ENCODE peak calls at places on chromosome 4, in five cellular contexts. N, G, W, O and E are unnamed samples.

GRCh38 chr4:158159718-158160094 is 13.1 kb downstream of the GASK1B start:
- DNase-seq in N (no peak), G (no peak), W (no peak), O (no peak), E (no peak)

GRCh38 chr4:129064717-129065116 is 28.6 kb downstream of the SCLT1 start:
- DNase-seq in N (no peak), G (peak), W (peak), O (peak), E (no peak)

GRCh38 chr4:32985256-32985655 is 2265.1 kb downstream of the PCDH7 start:
- DNase-seq in N (no peak), G (peak), W (peak), O (peak), E (no peak)

GRCh38 chr4:89108068-89108467 is 3.3 kb upstream of the TIGD2 start:
- DNase-seq in N (no peak), G (no peak), W (no peak), O (no peak), E (no peak)

GRCh38 chr4:54632537-54632936 is 25.2 kb upstream of the KIT start:
- DNase-seq in N (no peak), G (no peak), W (no peak), O (no peak), E (no peak)

GRCh38 chr4:2387205-2387604 is 31.2 kb downstream of the ZFYVE28 start:
- DNase-seq in N (no peak), G (no peak), W (no peak), O (no peak), E (no peak)

GRCh38 chr4:176404591-176404990 is 84.8 kb downstream of the SPCS3 start:
- DNase-seq in N (no peak), G (peak), W (peak), O (peak), E (no peak)

GRCh38 chr4:40212674-40213504 is 16.1 kb downstream of the RHOH start:
- DNase-seq in N (no peak), G (no peak), W (peak), O (no peak), E (no peak)

GRCh38 chr4:22532896-22533295 is 17.0 kb upstream of the ADGRA3 start:
- DNase-seq in N (no peak), G (no peak), W (no peak), O (no peak), E (no peak)

GRCh38 chr4:83276299-83277040 is 8.1 kb downstream of the COQ2 start:
- DNase-seq in N (no peak), G (no peak), W (no peak), O (no peak), E (no peak)

GRCh38 chr4:178063568-178063967 is 621.3 kb upstream of the AGA start:
- DNase-seq in N (no peak), G (no peak), W (no peak), O (no peak), E (no peak)

GRCh38 chr4:45640281-45640680 is 483.6 kb downstream of the GABRG1 start:
- DNase-seq in N (no peak), G (no peak), W (no peak), O (no peak), E (no peak)

GRCh38 chr4:176547005-176547404 is 227.2 kb downstream of the SPCS3 start:
- DNase-seq in N (no peak), G (no peak), W (peak), O (peak), E (no peak)

GRCh38 chr4:8167291-8167690 is 8.7 kb upstream of the ABLIM2 start:
- DNase-seq in N (no peak), G (no peak), W (no peak), O (no peak), E (no peak)

GRCh38 chr4:83780334-83780733 is 244.4 kb downstream of the GPAT3 start:
- DNase-seq in N (no peak), G (peak), W (no peak), O (no peak), E (no peak)

GRCh38 chr4:47238697-47239096 is 207.3 kb downstream of the GABRB1 start:
- DNase-seq in N (no peak), G (no peak), W (no peak), O (no peak), E (no peak)

GRCh38 chr4:79872738-79873137 is 200.3 kb downstream of the ANTXR2 start:
- DNase-seq in N (no peak), G (peak), W (no peak), O (no peak), E (no peak)

GRCh38 chr4:37430718-37431416 is 186.3 kb downstream of the NWD2 start:
- DNase-seq in N (no peak), G (no peak), W (no peak), O (no peak), E (no peak)

GRCh38 chr4:129172181-129172580 is 76.2 kb downstream of the C4orf33 start:
- DNase-seq in N (no peak), G (no peak), W (no peak), O (no peak), E (no peak)

GRCh38 chr4:186653973-186654372 is 69.7 kb downstream of the FAT1 start:
- DNase-seq in N (no peak), G (no peak), W (no peak), O (no peak), E (no peak)

GRCh38 chr4:19675172-19675811 is 576.4 kb upstream of the SLIT2 start:
- DNase-seq in N (no peak), G (no peak), W (peak), O (no peak), E (no peak)

GRCh38 chr4:80036949-80037348 is 36.1 kb downstream of the ANTXR2 start:
- DNase-seq in N (no peak), G (no peak), W (peak), O (peak), E (no peak)

GRCh38 chr4:30866907-30867306 is 146.7 kb downstream of the PCDH7 start:
- DNase-seq in N (no peak), G (peak), W (peak), O (no peak), E (peak)

GRCh38 chr4:156962551-156962974 is 9.0 kb downstream of the PDGFC start:
- DNase-seq in N (peak), G (peak), W (peak), O (peak), E (no peak)

GRCh38 chr4:158578476-158578875 is 56.8 kb downstream of the RXFP1 start:
- DNase-seq in N (no peak), G (peak), W (peak), O (no peak), E (no peak)

GRCh38 chr4:33715996-33716395 is 2528.3 kb downstream of the ARAP2 start:
- DNase-seq in N (no peak), G (peak), W (peak), O (peak), E (peak)

GRCh38 chr4:140238353-140239041 is 84.5 kb upstream of the MAML3 start:
- DNase-seq in N (peak), G (no peak), W (peak), O (peak), E (no peak)

DNA sequence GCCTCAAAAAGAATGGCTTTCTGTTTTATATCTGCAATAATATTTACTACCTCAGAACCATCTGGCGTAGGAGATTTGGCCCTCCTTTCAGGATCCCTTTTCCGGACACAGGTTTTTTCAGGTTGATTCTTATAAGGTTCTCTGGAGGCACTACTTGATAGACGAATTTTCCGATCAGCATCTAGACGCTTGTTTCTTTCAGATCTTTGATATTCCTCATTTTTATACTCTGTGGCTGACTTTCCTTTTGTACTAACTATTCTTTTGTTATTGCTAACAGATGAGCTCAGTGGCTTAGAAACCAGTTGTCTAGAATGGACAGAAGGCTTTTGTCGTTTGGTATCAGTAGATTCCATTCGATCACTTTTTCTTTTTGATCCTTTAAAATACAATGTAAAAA is 12.4 kb downstream of the YTHDC1 start:
- DNase-seq in N (no peak), G (no peak), W (no peak), O (no peak), E (no peak)
- H3K4me3 ChIP-seq in N (no peak), G (no peak), W (no peak), O (no peak), E (no peak)

DNA sequence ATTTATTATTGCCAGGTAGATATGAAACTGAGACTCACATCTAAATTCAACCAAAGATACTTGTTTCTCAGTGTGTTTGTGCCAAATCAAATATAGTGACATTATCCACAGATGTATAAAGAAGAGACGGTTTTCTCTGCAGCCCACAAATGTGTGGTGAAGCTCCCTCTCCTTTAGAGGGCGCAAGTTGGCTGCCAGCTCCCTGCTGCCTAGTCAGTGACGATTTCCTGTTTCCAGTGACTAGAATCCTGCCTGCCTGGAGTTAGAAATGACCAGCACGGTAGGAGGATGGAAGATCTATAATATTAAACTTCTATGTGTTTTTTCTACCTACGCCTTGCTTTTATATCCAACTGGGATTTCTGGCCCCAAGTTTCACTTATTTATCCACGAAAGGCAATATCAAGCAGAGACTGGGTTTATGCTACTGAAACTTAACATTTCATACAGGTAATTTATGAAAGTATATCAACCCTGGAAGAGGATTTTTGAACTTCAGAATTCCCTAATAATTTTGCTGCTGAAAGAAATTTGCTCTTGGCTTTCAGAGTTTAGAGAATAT is 1793.7 kb upstream of the TENM3 start:
- DNase-seq in N (no peak), G (peak), W (peak), O (no peak), E (peak)
- TF ChIP-seq CTCF in N (no peak), G (peak), W (peak), O (no peak), E (peak)

DNA sequence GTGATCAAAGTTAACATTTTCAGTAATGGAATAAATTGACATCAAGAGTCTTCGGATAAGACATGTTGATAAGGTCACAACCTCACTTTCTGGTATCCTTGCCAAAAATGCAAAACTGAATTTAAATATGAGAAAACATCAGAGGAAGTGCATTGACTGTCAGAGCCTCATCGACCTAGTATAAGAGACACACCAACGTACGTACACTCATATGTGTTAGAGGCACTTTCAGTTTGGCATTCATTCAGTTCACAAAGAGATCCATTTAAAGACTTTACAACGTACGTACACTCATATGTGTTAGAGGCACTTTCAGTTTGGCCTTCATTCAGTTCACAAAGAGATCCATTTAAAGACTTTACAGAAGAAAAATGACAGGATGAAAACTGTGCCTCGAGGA is 280.3 kb downstream of the INPP4B start:
- DNase-seq in N (no peak), G (no peak), W (no peak), O (no peak), E (no peak)
- H3K4me3 ChIP-seq in N (no peak), G (no peak), W (no peak), O (no peak), E (no peak)

GRCh38 chr4:44632089-44632488 is 19.3 kb downstream of the YIPF7 start:
- DNase-seq in N (no peak), G (peak), W (no peak), O (no peak), E (no peak)
- TF ChIP-seq CTCF in N (no peak), G (peak), W (peak), O (no peak), E (no peak)

GRCh38 chr4:125323547-125324100 is 8.9 kb downstream of the FAT4 start:
- DNase-seq in N (no peak), G (peak), W (peak), O (no peak), E (no peak)
- H3K4me3 ChIP-seq in N (no peak), G (no peak), W (no peak), O (no peak), E (no peak)

GRCh38 chr4:121698119-121698732 is 1.4 kb upstream of the ANXA5 start:
- DNase-seq in N (no peak), G (no peak), W (no peak), O (no peak), E (no peak)

GRCh38 chr4:121693450-121693849 is 3.3 kb downstream of the ANXA5 start:
- DNase-seq in N (no peak), G (no peak), W (no peak), O (no peak), E (no peak)

GRCh38 chr4:121697626-121698025 is 846 bp upstream of the ANXA5 start:
- DNase-seq in N (no peak), G (no peak), W (no peak), O (no peak), E (no peak)

GRCh38 chr4:121696140-121696640 is 590 bp downstream of the ANXA5 start:
- DNase-seq in N (peak), G (peak), W (peak), O (no peak), E (no peak)

GRCh38 chr4:121696641-121697461 is at the start of gene ANXA5:
- DNase-seq in N (peak), G (peak), W (peak), O (no peak), E (peak)
- TF ChIP-seq CTCF in N (no peak), G (peak), W (peak), O (peak), E (peak)